ENCODE peak calls at places on chromosome 17, in seven cellular contexts. One of them, this sample, is unnamed. For H3K27me3, the result is how much of the 10 kb centered on the place peaks cover.

GRCh38 chr17:59373879-59374495 is 42.5 kb downstream of the YPEL2 start:
- DNase-seq in IMR-90: peak
- DNase-seq in neuronal stem cell: no peak
- DNase-seq in heart right ventricle: peak
- DNase-seq in neural progenitor cell: no peak
- DNase-seq in heart left ventricle: no peak
- DNase-seq in HL-60: peak
- DNase-seq in this sample: peak

GRCh38 chr17:31491794-31492171 is 100.3 kb downstream of the RAB11FIP4 start:
- DNase-seq in neuronal stem cell: no peak
- DNase-seq in heart left ventricle: no peak
- DNase-seq in heart right ventricle: no peak
- DNase-seq in HL-60: no peak
- DNase-seq in neural progenitor cell: no peak
- DNase-seq in IMR-90: no peak
- DNase-seq in this sample: no peak

GRCh38 chr17:48995332-48995870 is 1.8 kb upstream of the IGF2BP1 start:
- DNase-seq in heart left ventricle: no peak
- DNase-seq in neural progenitor cell: peak
- DNase-seq in neuronal stem cell: peak
- DNase-seq in IMR-90: no peak
- DNase-seq in HL-60: no peak
- DNase-seq in heart right ventricle: no peak
- DNase-seq in this sample: no peak

GRCh38 chr17:15263680-15264079 is 1.4 kb downstream of the PMP22 start:
- DNase-seq in heart left ventricle: no peak
- DNase-seq in heart right ventricle: no peak
- DNase-seq in HL-60: no peak
- DNase-seq in neural progenitor cell: no peak
- DNase-seq in IMR-90: no peak
- DNase-seq in neuronal stem cell: no peak
- DNase-seq in this sample: no peak

GRCh38 chr17:3838206-3838605 is 7.8 kb downstream of the NCBP3 start:
- DNase-seq in neural progenitor cell: no peak
- DNase-seq in heart left ventricle: no peak
- DNase-seq in neuronal stem cell: no peak
- DNase-seq in HL-60: no peak
- DNase-seq in IMR-90: no peak
- DNase-seq in heart right ventricle: no peak
- DNase-seq in this sample: no peak

GRCh38 chr17:61305024-61305423 is 94.6 kb upstream of the TBX2 start:
- DNase-seq in IMR-90: peak
- DNase-seq in heart right ventricle: no peak
- DNase-seq in neural progenitor cell: no peak
- DNase-seq in HL-60: no peak
- DNase-seq in neuronal stem cell: no peak
- DNase-seq in heart left ventricle: no peak
- DNase-seq in this sample: no peak

GRCh38 chr17:2202302-2202995 is 101.1 kb downstream of the SMG6 start:
- DNase-seq in heart right ventricle: no peak
- DNase-seq in neural progenitor cell: no peak
- DNase-seq in neuronal stem cell: no peak
- DNase-seq in IMR-90: no peak
- DNase-seq in HL-60: no peak
- DNase-seq in heart left ventricle: no peak
- DNase-seq in this sample: no peak

GRCh38 chr17:10633738-10634379 is 23.2 kb downstream of the MYH3 start:
- DNase-seq in IMR-90: no peak
- DNase-seq in neural progenitor cell: no peak
- DNase-seq in neuronal stem cell: no peak
- DNase-seq in heart right ventricle: no peak
- DNase-seq in heart left ventricle: no peak
- DNase-seq in HL-60: no peak
- DNase-seq in this sample: no peak

GRCh38 chr17:77681820-77682219 is 276.7 kb upstream of the TNRC6C start:
- DNase-seq in neuronal stem cell: no peak
- DNase-seq in IMR-90: peak
- DNase-seq in neural progenitor cell: no peak
- DNase-seq in HL-60: no peak
- DNase-seq in heart left ventricle: peak
- DNase-seq in heart right ventricle: peak
- DNase-seq in this sample: peak

GRCh38 chr17:8621585-8621984 is 8.9 kb downstream of the MYH10 start:
- DNase-seq in HL-60: no peak
- DNase-seq in heart left ventricle: no peak
- DNase-seq in neural progenitor cell: no peak
- DNase-seq in IMR-90: peak
- DNase-seq in heart right ventricle: no peak
- DNase-seq in neuronal stem cell: no peak
- DNase-seq in this sample: no peak

GRCh38 chr17:29621751-29622194 is 939 bp downstream of the CORO6 start:
- DNase-seq in heart right ventricle: no peak
- DNase-seq in neuronal stem cell: no peak
- DNase-seq in IMR-90: no peak
- DNase-seq in heart left ventricle: no peak
- DNase-seq in HL-60: no peak
- DNase-seq in neural progenitor cell: no peak
- DNase-seq in this sample: no peak

GRCh38 chr17:47611372-47612350 is 38.1 kb upstream of the KPNB1 start:
- DNase-seq in HL-60: no peak
- DNase-seq in neural progenitor cell: no peak
- DNase-seq in heart left ventricle: no peak
- DNase-seq in IMR-90: peak
- DNase-seq in heart right ventricle: no peak
- DNase-seq in neuronal stem cell: no peak
- DNase-seq in this sample: no peak

GRCh38 chr17:36602030-36602737 is 801 bp downstream of the MRM1 start:
- DNase-seq in neuronal stem cell: no peak
- DNase-seq in neural progenitor cell: peak
- DNase-seq in HL-60: no peak
- DNase-seq in IMR-90: peak
- DNase-seq in heart left ventricle: no peak
- DNase-seq in heart right ventricle: no peak
- DNase-seq in this sample: peak

GRCh38 chr17:40564195-40564882 is 933 bp downstream of the CCR7 start:
- DNase-seq in IMR-90: no peak
- DNase-seq in neural progenitor cell: no peak
- DNase-seq in HL-60: no peak
- DNase-seq in neuronal stem cell: no peak
- DNase-seq in heart left ventricle: no peak
- DNase-seq in heart right ventricle: no peak
- DNase-seq in this sample: no peak

GRCh38 chr17:29510953-29511352 is 55.9 kb downstream of the ABHD15 start:
- DNase-seq in neuronal stem cell: no peak
- DNase-seq in HL-60: no peak
- DNase-seq in heart left ventricle: no peak
- DNase-seq in IMR-90: no peak
- DNase-seq in neural progenitor cell: no peak
- DNase-seq in heart right ventricle: no peak
- DNase-seq in this sample: no peak

GRCh38 chr17:60231234-60231633 is 81.5 kb downstream of the CA4 start:
- DNase-seq in neural progenitor cell: peak
- DNase-seq in IMR-90: peak
- DNase-seq in neuronal stem cell: no peak
- DNase-seq in heart left ventricle: no peak
- DNase-seq in heart right ventricle: no peak
- DNase-seq in HL-60: no peak
- DNase-seq in this sample: no peak

GRCh38 chr17:880871-881269 is 98.7 kb downstream of the NXN start:
- DNase-seq in HL-60: no peak
- DNase-seq in neuronal stem cell: no peak
- DNase-seq in IMR-90: no peak
- DNase-seq in heart right ventricle: no peak
- DNase-seq in neural progenitor cell: no peak
- DNase-seq in heart left ventricle: no peak
- DNase-seq in this sample: no peak

GRCh38 chr17:14396542-14396941 is 95.7 kb downstream of the HS3ST3B1 start:
- DNase-seq in neuronal stem cell: no peak
- DNase-seq in heart right ventricle: no peak
- DNase-seq in HL-60: no peak
- DNase-seq in heart left ventricle: no peak
- DNase-seq in neural progenitor cell: peak
- DNase-seq in IMR-90: peak
- DNase-seq in this sample: no peak

GRCh38 chr17:34378664-34379101 is 15.7 kb upstream of the CCL1 start:
- DNase-seq in IMR-90: no peak
- DNase-seq in heart right ventricle: no peak
- DNase-seq in neural progenitor cell: no peak
- DNase-seq in neuronal stem cell: no peak
- DNase-seq in HL-60: no peak
- DNase-seq in heart left ventricle: no peak
- DNase-seq in this sample: no peak

GRCh38 chr17:80959330-80960036 is 32.2 kb upstream of the CHMP6 start:
- DNase-seq in heart left ventricle: peak
- DNase-seq in heart right ventricle: peak
- DNase-seq in HL-60: no peak
- DNase-seq in neural progenitor cell: no peak
- DNase-seq in IMR-90: peak
- DNase-seq in neuronal stem cell: no peak
- DNase-seq in this sample: peak

GRCh38 chr17:11628831-11629230 is 30.6 kb downstream of the DNAH9 start:
- DNase-seq in neural progenitor cell: no peak
- DNase-seq in heart right ventricle: no peak
- DNase-seq in neuronal stem cell: no peak
- DNase-seq in HL-60: no peak
- DNase-seq in heart left ventricle: no peak
- DNase-seq in IMR-90: no peak
- DNase-seq in this sample: no peak

GRCh38 chr17:40952675-40953074 is 14.1 kb downstream of the KRT39 start:
- DNase-seq in heart right ventricle: no peak
- DNase-seq in HL-60: no peak
- DNase-seq in neuronal stem cell: no peak
- DNase-seq in IMR-90: peak
- DNase-seq in heart left ventricle: no peak
- DNase-seq in neural progenitor cell: no peak
- DNase-seq in this sample: no peak

GRCh38 chr17:59763861-59764260 is 56.4 kb downstream of the VMP1 start:
- DNase-seq in IMR-90: peak
- DNase-seq in neuronal stem cell: no peak
- DNase-seq in neural progenitor cell: no peak
- DNase-seq in heart right ventricle: no peak
- DNase-seq in heart left ventricle: no peak
- DNase-seq in HL-60: no peak
- DNase-seq in this sample: no peak

GRCh38 chr17:17191346-17191792 is 14.8 kb downstream of the PLD6 start:
- DNase-seq in IMR-90: peak
- DNase-seq in heart right ventricle: peak
- DNase-seq in neuronal stem cell: no peak
- DNase-seq in neural progenitor cell: no peak
- DNase-seq in HL-60: no peak
- DNase-seq in heart left ventricle: peak
- DNase-seq in this sample: peak

GRCh38 chr17:81810892-81811704 is 7.1 kb downstream of the GCGR start:
- DNase-seq in neural progenitor cell: no peak
- DNase-seq in heart right ventricle: no peak
- DNase-seq in IMR-90: no peak
- DNase-seq in neuronal stem cell: no peak
- DNase-seq in heart left ventricle: no peak
- DNase-seq in HL-60: no peak
- DNase-seq in this sample: no peak

GRCh38 chr17:81182596-81182995 is 16.6 kb upstream of the AATK start:
- DNase-seq in neural progenitor cell: no peak
- DNase-seq in HL-60: no peak
- DNase-seq in neuronal stem cell: no peak
- DNase-seq in heart left ventricle: no peak
- DNase-seq in heart right ventricle: no peak
- DNase-seq in IMR-90: no peak
- DNase-seq in this sample: no peak

GRCh38 chr17:75353176-75353575 is 52.3 kb downstream of the GRB2 start:
- DNase-seq in HL-60: no peak
- DNase-seq in IMR-90: no peak
- DNase-seq in heart left ventricle: no peak
- DNase-seq in neuronal stem cell: no peak
- DNase-seq in neural progenitor cell: no peak
- DNase-seq in heart right ventricle: no peak
- DNase-seq in this sample: no peak
- H3K4me3 ChIP-seq in HL-60: no peak
- H3K4me3 ChIP-seq in IMR-90: no peak
- H3K4me3 ChIP-seq in heart left ventricle: no peak
- H3K4me3 ChIP-seq in neuronal stem cell: no peak
- H3K4me3 ChIP-seq in neural progenitor cell: no peak
- H3K4me3 ChIP-seq in heart right ventricle: no peak
- H3K4me3 ChIP-seq in this sample: no peak

GRCh38 chr17:42016952-42017865 is at the start of gene DNAJC7:
- DNase-seq in heart right ventricle: peak
- DNase-seq in neural progenitor cell: peak
- DNase-seq in neuronal stem cell: peak
- DNase-seq in IMR-90: peak
- DNase-seq in heart left ventricle: peak
- DNase-seq in HL-60: peak
- DNase-seq in this sample: peak
- H3K27me3 ChIP-seq in heart right ventricle: under half
- H3K27me3 ChIP-seq in neural progenitor cell: under half
- H3K27me3 ChIP-seq in neuronal stem cell: under half
- H3K27me3 ChIP-seq in IMR-90: under half
- H3K27me3 ChIP-seq in heart left ventricle: under half
- H3K27me3 ChIP-seq in HL-60: under half
- H3K27me3 ChIP-seq in this sample: under half

DNA sequence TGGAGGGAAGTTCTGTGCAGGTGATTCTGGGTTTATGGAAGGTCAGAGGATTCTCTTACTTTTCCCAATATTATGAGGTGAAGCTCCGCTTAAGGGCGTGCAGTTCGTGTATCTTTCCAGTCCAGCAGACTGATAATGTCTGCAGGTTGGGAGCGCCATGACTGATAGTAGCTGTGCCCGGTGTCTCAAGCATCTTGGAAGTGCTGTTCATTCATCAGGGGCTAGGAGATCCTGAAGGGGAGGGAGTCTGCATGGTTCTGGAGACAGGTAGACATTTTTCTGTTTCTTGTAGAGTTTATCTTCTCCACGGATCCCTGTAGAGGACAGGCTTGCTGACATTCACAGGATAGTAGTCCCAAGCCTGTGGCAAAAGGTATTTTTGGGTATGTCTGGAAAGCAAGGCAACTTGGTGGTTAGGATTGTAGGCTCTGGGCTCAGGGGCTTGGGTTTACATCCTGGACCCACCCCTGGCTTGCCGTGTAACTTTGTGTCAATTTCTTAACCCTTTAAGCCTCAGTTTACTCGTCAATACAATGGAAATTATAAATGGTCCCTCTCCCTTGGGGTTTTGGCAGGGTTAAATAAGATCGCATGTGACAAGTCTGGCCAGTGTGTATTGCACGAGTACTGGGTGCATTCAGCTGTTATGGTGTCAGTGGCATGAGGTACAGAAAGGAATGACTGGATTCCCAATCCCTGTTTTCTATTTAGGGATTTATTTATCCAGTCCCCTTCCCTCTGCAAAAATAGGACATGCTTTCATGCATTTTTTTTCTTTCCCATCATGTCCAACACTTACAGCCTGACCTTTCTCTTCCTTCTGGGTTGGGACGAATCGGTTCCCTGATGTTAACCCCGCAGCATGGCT is 8.2 kb downstream of the HLF start:
- DNase-seq in heart left ventricle: no peak
- DNase-seq in heart right ventricle: no peak
- DNase-seq in neuronal stem cell: no peak
- DNase-seq in IMR-90: no peak
- DNase-seq in neural progenitor cell: no peak
- DNase-seq in HL-60: no peak
- DNase-seq in this sample: no peak
- H3K27ac ChIP-seq in heart left ventricle: peak
- H3K27ac ChIP-seq in heart right ventricle: peak
- H3K27ac ChIP-seq in neuronal stem cell: no peak
- H3K27ac ChIP-seq in IMR-90: no peak
- H3K27ac ChIP-seq in neural progenitor cell: no peak
- H3K27ac ChIP-seq in HL-60: no peak
- H3K27ac ChIP-seq in this sample: peak

GRCh38 chr17:56678249-56679144 is 85.0 kb downstream of the NOG start:
- DNase-seq in neural progenitor cell: peak
- DNase-seq in HL-60: no peak
- DNase-seq in neuronal stem cell: peak
- DNase-seq in heart left ventricle: no peak
- DNase-seq in heart right ventricle: no peak
- DNase-seq in IMR-90: no peak
- DNase-seq in this sample: no peak
- H3K4me3 ChIP-seq in neural progenitor cell: peak
- H3K4me3 ChIP-seq in HL-60: no peak
- H3K4me3 ChIP-seq in neuronal stem cell: no peak
- H3K4me3 ChIP-seq in heart left ventricle: peak
- H3K4me3 ChIP-seq in heart right ventricle: peak
- H3K4me3 ChIP-seq in IMR-90: no peak
- H3K4me3 ChIP-seq in this sample: no peak

This sample was measured in uterus.